ENCODE peak calls at places on chromosome 1, in four cellular contexts. M is WTC11, S is K562, C is HepG2. W is an unnamed sample.

GRCh38 chr1:46173361-46173856 is 1.5 kb upstream of the TSPAN1 start:
- DNase-seq in M (no peak), S (peak), C (no peak), W (no peak)

GRCh38 chr1:248838357-248839167 is 538 bp downstream of the ZNF672 start:
- DNase-seq in M (peak), S (peak), C (peak), W (no peak)

GRCh38 chr1:158818560-158818959 is 12.6 kb upstream of the MNDA start:
- DNase-seq in S (no peak), C (no peak), M (no peak), W (no peak)

GRCh38 chr1:69567847-69568434 is at the start of gene LRRC7:
- DNase-seq in S (peak), C (no peak), M (peak), W (no peak)

GRCh38 chr1:65279092-65279448 is 30.3 kb upstream of the DNAJC6 start:
- DNase-seq in S (no peak), C (no peak), M (peak), W (no peak)

GRCh38 chr1:151716771-151717631 is at the start of gene CELF3:
- DNase-seq in C (no peak), S (peak), M (peak), W (no peak)

GRCh38 chr1:235275836-235276235 is 52.1 kb downstream of the ARID4B start:
- DNase-seq in C (no peak), S (no peak), M (no peak), W (no peak)

GRCh38 chr1:202967684-202968281 is 726 bp upstream of the CYB5R1 start:
- DNase-seq in S (peak), C (no peak), M (peak), W (no peak)

GRCh38 chr1:205274041-205274691 is 46.4 kb downstream of the TMCC2 start:
- DNase-seq in C (peak), S (no peak), M (peak), W (no peak)

DNA sequence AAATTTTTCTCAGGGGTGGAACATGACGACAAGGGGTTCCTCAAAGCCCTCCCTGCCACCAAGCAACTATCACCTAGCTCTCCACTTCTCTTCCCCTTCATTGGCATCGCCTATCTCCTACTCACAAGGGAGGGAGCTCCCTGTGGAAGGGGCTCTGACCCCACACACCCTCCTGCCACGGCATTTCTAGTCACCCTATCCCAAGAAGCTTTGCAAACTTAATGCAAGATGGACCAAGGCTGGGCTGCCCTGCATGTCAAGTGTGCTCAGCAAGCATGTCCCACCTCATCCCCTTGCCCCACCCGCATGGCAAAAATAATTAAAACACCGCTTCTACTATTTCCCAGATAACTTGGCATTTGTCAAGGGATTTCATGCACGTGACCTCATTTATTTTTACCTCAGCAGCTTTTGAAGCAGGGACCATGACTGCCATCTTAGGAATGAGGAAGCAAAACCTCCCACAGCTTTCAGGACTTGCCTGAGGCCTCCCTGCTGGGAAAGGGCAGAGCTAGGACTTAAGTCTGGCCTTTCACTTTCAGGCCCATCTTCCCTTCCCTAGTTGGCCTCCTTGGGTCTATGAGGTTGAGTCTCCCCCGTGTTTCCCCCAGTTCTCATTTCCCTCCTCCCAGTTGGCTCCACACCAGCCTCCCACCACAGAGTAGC is 161.3 kb downstream of the TSEN15 start:
- DNase-seq in C (no peak), M (no peak), S (no peak), W (no peak)
- TF ChIP-seq NR2C2 in C (no peak), M (no peak), S (no peak), W (no peak)

GRCh38 chr1:33305016-33305415 is 15.9 kb downstream of the A3GALT2 start:
- DNase-seq in C (no peak), M (no peak), S (no peak), W (no peak)

GRCh38 chr1:33301273-33301984 is 19.5 kb downstream of the A3GALT2 start:
- DNase-seq in M (no peak), S (no peak), C (peak), W (no peak)

GRCh38 chr1:33300673-33301072 is 20.2 kb downstream of the A3GALT2 start:
- DNase-seq in S (no peak), M (no peak), C (no peak), W (no peak)

GRCh38 chr1:33299461-33300155 is 21.3 kb downstream of the A3GALT2 start:
- DNase-seq in S (no peak), C (no peak), M (no peak), W (no peak)

GRCh38 chr1:33302325-33302724 is 18.6 kb downstream of the A3GALT2 start:
- DNase-seq in S (peak), M (no peak), C (no peak), W (no peak)
- TF ChIP-seq NR2C2 in S (no peak), M (no peak), C (no peak), W (no peak)

GRCh38 chr1:111559736-111560279 is 56.4 kb upstream of the ADORA3 start:
- DNase-seq in S (no peak), C (peak), M (no peak), W (no peak)
- TF ChIP-seq NR2C2 in S (no peak), C (peak), M (no peak), W (no peak)

DNA sequence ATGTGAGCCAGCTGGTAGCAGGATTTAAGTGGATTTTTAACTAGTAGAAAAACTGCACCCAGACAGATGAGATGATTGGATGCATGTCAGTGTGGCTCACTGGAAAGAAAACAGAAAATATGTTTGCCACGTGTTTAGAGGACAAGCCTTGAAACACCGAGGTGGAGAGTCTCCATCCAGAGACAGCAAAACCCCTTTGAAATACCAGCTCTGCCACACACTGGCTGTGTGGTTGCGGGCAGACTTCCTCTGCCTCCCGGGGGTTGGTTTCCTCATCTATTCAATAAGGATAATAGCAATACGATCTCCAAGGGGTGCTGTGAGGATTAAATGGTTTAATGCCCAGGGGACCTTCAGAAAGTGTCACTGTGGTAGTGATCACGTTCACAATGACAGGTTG is 67.2 kb upstream of the PARP1 start:
- DNase-seq in C (no peak), S (no peak), M (no peak), W (no peak)
- TF ChIP-seq NR2C2 in C (no peak), S (no peak), M (no peak), W (no peak)